ENCODE peak calls at places on chromosomes 7 and 10, in four cellular contexts. V is mammary epithelial cell, C is cardiac fibroblast, F is MM.1S. D is an unnamed sample.

GRCh38 chr10:47081264-47081663 is 170.0 kb downstream of the PTPN20 start:
- DNase-seq in V (no peak), F (no peak), C (no peak), D (no peak)

GRCh38 chr10:88110355-88110754 is 246.9 kb downstream of the PTEN start:
- DNase-seq in F (no peak), C (peak), V (peak), D (peak)

GRCh38 chr10:11082551-11082950 is 64.9 kb downstream of the CELF2 start:
- DNase-seq in V (no peak), F (no peak), C (no peak), D (peak)

GRCh38 chr10:96257944-96258343 is 13.4 kb downstream of the BLNK start:
- DNase-seq in C (no peak), V (no peak), F (peak), D (no peak)

GRCh38 chr7:14219125-14219524 is 229.7 kb upstream of the ETV1 start:
- DNase-seq in F (peak), V (no peak), C (peak), D (no peak)

GRCh38 chr7:22607180-22607579 is 107.2 kb upstream of the STEAP1B start:
- DNase-seq in V (no peak), F (no peak), C (no peak), D (peak)

GRCh38 chr10:49359349-49360231 is 36.3 kb downstream of the DRGX start:
- DNase-seq in C (peak), V (no peak), F (no peak), D (no peak)

GRCh38 chr10:18713077-18713476 is 53.8 kb downstream of the ARL5B start:
- DNase-seq in C (peak), V (peak), F (no peak), D (peak)

GRCh38 chr7:157032644-157033482 is 22.4 kb upstream of the MNX1 start:
- DNase-seq in C (no peak), F (peak), V (peak), D (no peak)

GRCh38 chr10:89659185-89660131 is 14.4 kb upstream of the PANK1 start:
- DNase-seq in V (no peak), F (no peak), C (peak), D (peak)

GRCh38 chr7:159023746-159024145 is 120.9 kb downstream of the VIPR2 start:
- DNase-seq in F (no peak), V (no peak), C (no peak), D (no peak)

GRCh38 chr10:127880557-127880956 is 12.2 kb downstream of the CLRN3 start:
- DNase-seq in V (no peak), F (peak), C (no peak), D (no peak)

GRCh38 chr7:131976411-131976810 is 420.0 kb upstream of the PODXL start:
- DNase-seq in V (no peak), F (no peak), C (no peak), D (no peak)

GRCh38 chr10:67883710-67884312 is 645 bp upstream of the SIRT1 start:
- DNase-seq in F (no peak), V (no peak), C (no peak), D (peak)

GRCh38 chr7:44379366-44380178 is 54.2 kb upstream of the CAMK2B start:
- DNase-seq in F (no peak), C (peak), V (peak), D (peak)

GRCh38 chr7:42883950-42884349 is 27.9 kb downstream of the C7orf25 start:
- DNase-seq in C (peak), F (no peak), V (peak), D (peak)

GRCh38 chr10:122859527-122859926 is 13.9 kb upstream of the CUZD1 start:
- DNase-seq in V (no peak), F (no peak), C (no peak), D (no peak)

GRCh38 chr7:4820405-4820967 is 41.3 kb downstream of the PAPOLB start:
- DNase-seq in V (no peak), C (no peak), F (no peak), D (no peak)

GRCh38 chr7:18900236-18900635 is 217.2 kb downstream of the TWIST1 start:
- DNase-seq in V (no peak), F (no peak), C (no peak), D (no peak)

GRCh38 chr7:22255342-22255741 is 101.6 kb downstream of the RAPGEF5 start:
- DNase-seq in F (peak), C (no peak), V (no peak), D (no peak)

GRCh38 chr10:43689618-43689954 is 40.9 kb upstream of the ZNF32 start:
- DNase-seq in C (peak), F (no peak), V (no peak), D (peak)

GRCh38 chr7:25255603-25256320 is 27.5 kb upstream of the NPVF start:
- DNase-seq in C (no peak), V (no peak), F (no peak), D (no peak)

GRCh38 chr10:71598673-71599072 is 120.9 kb downstream of the C10orf105 start:
- DNase-seq in F (no peak), C (peak), V (no peak), D (peak)

GRCh38 chr7:17205850-17206353 is 92.5 kb upstream of the AHR start:
- DNase-seq in C (no peak), F (no peak), V (no peak), D (no peak)

GRCh38 chr7:49483142-49483541 is 290.3 kb upstream of the VWC2 start:
- DNase-seq in V (no peak), F (peak), C (no peak), D (no peak)
- TF ChIP-seq CTCF in V (peak), F (peak), C (no peak), D (no peak)

GRCh38 chr7:78768859-78769258 is 684.6 kb downstream of the MAGI2 start:
- DNase-seq in V (no peak), F (no peak), C (peak), D (no peak)
- H3K4me3 ChIP-seq in V (no peak), F (no peak), C (no peak), D (peak)

GRCh38 chr10:23319835-23320234 is 24.8 kb downstream of the C10orf67 start:
- DNase-seq in V (no peak), C (no peak), F (no peak), D (no peak)

GRCh38 chr10:23322082-23322481 is 22.5 kb downstream of the C10orf67 start:
- DNase-seq in F (no peak), C (no peak), V (no peak), D (no peak)

GRCh38 chr10:23326541-23327307 is 17.9 kb downstream of the C10orf67 start:
- DNase-seq in C (no peak), V (no peak), F (no peak), D (no peak)

GRCh38 chr10:23330953-23331352 is 13.6 kb downstream of the C10orf67 start:
- DNase-seq in C (no peak), F (no peak), V (no peak), D (no peak)

GRCh38 chr10:23325132-23325531 is 19.5 kb downstream of the C10orf67 start:
- DNase-seq in F (peak), V (no peak), C (no peak), D (no peak)
- TF ChIP-seq CTCF in F (peak), V (no peak), C (no peak), D (peak)

GRCh38 chr7:12685550-12685949 is 1.9 kb upstream of the ARL4A start:
- DNase-seq in V (no peak), C (peak), F (no peak), D (peak)
- H3K4me3 ChIP-seq in V (no peak), C (no peak), F (no peak), D (no peak)

GRCh38 chr10:119611433-119611832 is 14.7 kb upstream of the TIAL1 start:
- DNase-seq in C (no peak), V (no peak), F (no peak), D (no peak)

DNA sequence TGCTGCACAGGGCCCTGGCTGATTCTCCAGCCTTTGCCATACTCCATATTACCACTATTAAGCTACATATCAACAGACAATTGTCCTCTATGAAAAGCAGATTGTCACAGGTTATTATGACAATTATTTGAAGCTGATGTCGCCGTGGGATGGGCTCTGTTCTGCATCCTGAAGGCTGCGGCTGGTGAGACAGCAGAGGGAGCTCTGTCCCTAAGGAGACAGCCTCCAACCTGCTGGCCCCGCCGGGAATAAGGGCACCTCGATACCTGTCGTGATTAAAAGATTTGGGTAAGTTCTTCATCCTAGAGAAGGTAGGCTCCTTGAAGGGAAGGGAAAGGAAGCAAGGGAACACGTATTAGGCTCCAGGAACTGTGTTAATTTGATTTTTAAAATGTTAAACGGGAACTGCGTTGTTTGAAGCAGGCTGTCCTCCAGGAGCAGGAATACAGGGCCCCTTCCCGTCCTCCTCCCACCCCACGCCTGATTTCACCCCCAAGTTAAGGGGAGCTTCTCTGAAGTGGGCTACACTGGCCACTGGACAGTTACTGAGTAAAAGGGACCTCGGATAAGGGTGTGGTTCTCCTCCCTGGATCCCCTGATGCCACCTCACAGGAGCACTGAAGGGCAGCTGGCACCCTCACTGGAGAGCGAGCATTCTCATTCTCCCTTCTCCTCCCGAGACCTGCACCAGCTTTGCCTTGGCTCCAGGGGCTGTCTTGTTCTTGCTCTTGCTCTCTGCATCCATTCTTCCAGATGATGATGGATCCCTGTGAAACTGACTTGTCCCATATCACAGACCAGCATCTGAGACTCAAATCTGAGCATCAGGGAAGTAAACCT is 11.8 kb upstream of the TIAL1 start:
- DNase-seq in V (peak), F (no peak), C (peak), D (no peak)
- TF ChIP-seq CTCF in V (peak), F (peak), C (peak), D (peak)

GRCh38 chr7:65812281-65812680 is 60.6 kb upstream of the VKORC1L1 start:
- DNase-seq in F (no peak), C (peak), V (no peak), D (peak)
- H3K4me3 ChIP-seq in F (no peak), C (no peak), V (no peak), D (no peak)

DNA sequence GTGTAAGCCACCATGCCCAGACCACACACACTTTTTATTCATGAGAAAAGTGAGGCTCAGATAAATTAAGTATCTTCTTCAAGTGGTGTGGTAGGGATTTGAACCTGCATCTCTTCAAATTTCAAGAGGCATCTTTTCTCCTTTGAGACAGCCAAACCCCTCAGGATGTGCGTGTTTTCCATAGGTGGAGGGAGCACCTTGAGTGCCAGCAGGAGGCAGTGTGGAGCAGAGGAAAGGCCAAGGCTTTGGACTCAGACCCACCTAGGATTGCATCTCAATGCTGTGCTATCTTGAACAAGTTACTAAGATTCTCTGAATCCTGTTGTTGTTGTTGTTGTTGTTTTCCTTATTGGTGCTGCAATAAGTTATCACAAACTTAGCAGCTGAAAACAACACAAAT is 40.2 kb upstream of the MYL10 start:
- DNase-seq in F (no peak), V (no peak), C (peak), D (no peak)
- TF ChIP-seq CTCF in F (peak), V (peak), C (peak), D (no peak)

DNA sequence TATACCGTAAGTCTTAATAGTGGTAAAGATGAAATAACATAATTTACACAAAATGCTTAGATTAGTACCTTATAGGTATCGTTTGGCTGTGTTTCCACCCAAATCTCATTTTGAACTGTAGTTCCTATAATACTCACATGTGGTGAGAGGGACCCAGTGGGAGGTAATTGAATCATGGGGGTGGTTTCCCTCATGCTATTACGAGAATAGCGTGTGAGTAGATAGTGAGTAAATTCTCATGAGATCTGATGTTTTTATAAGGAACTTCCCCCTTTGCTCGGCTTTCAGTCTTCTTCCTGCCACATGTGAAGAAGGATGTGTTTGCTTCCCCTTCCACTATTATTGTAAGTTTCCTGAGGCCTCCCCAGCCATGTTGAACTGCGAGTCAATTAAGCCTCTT is 426.3 kb upstream of the POT1 start:
- DNase-seq in V (peak), F (no peak), C (peak), D (no peak)
- H3K4me3 ChIP-seq in V (no peak), F (no peak), C (no peak), D (no peak)

GRCh38 chr7:94228678-94229077 is 166.0 kb upstream of the COL1A2 start:
- DNase-seq in V (no peak), C (no peak), F (no peak), D (no peak)

GRCh38 chr7:94222516-94222915 is 172.2 kb upstream of the COL1A2 start:
- DNase-seq in C (peak), F (no peak), V (no peak), D (no peak)

GRCh38 chr7:94228223-94228622 is 166.5 kb upstream of the COL1A2 start:
- DNase-seq in C (no peak), F (no peak), V (no peak), D (no peak)

DNA sequence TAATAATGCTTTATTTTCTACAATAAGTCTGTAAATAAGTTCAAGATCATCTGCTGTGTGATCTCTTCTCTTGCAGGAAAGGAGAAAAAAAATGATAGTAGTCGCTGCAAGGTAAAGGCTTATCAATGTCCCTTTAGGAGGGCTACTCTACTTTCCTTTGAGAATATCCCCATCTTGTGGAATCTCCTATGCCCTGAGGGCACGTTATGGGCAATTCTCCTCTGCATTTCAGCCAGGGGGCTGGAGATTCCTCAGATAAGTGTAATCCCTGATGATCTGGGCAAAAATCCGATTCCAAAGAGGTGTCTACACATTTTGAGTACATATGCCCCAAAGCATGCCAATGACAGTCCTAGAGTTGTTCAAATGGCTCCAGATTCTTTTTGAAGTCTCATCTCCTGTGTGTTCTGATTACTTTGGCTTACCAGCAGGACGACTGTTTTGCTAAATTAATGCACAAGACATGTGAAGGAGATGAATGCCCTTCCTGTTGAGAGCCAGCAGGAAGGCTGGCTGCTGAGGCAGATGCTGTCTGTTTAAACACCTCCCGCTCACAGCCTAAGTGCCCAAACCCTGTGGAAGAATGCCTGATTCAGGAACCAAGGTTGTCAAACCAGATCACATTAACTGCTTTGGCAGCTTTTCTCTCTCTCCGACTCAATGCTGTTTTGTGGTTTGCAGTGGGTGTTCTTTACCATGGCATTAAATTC is 171.2 kb upstream of the COL1A2 start:
- DNase-seq in C (peak), F (no peak), V (peak), D (peak)
- TF ChIP-seq CTCF in C (peak), F (peak), V (no peak), D (peak)

GRCh38 chr10:86287966-86288579 is 78.5 kb downstream of the GRID1 start:
- DNase-seq in C (no peak), F (no peak), V (no peak), D (no peak)
- H3K4me3 ChIP-seq in C (no peak), F (no peak), V (no peak), D (no peak)